ENCODE peak calls at places on chromosome 5, in six cellular contexts. V is Peyer's patch, Z is HepG2, T is A673, R is colonic mucosa, D is BJ. X is an unnamed sample.

GRCh38 chr5:141528401-141528984 is 39.6 kb downstream of the PCDHGC5 start:
- DNase-seq in D (no peak), R (peak; percentile 22), Z (no peak), V (no peak), T (no peak), X (no peak)

GRCh38 chr5:98110270-98110669 is 663.2 kb upstream of the RGMB start:
- DNase-seq in V (no peak), R (no peak), Z (no peak), D (peak; percentile 87), T (peak; percentile 22), X (peak; percentile 44)

GRCh38 chr5:121497176-121497575 is 354.5 kb upstream of the FTMT start:
- DNase-seq in Z (no peak), V (no peak), T (no peak), R (no peak), D (no peak), X (no peak)

GRCh38 chr5:116632890-116633289 is 58.3 kb upstream of the SEMA6A start:
- DNase-seq in V (no peak), Z (no peak), R (no peak), T (no peak), D (no peak), X (no peak)

GRCh38 chr5:131677115-131677514 is 42.1 kb upstream of the RAPGEF6 start:
- DNase-seq in V (no peak), T (no peak), D (no peak), R (no peak), Z (no peak), X (no peak)

GRCh38 chr5:96288845-96289185 is 144.2 kb downstream of the PCSK1 start:
- DNase-seq in R (no peak), V (no peak), D (no peak), Z (peak; percentile 68), T (peak; percentile 13), X (no peak)

GRCh38 chr5:72248352-72249032 is 71.5 kb downstream of the MRPS27 start:
- DNase-seq in R (peak; percentile 57), V (peak; percentile 47), D (peak; percentile 84), Z (no peak), T (peak; percentile 84), X (peak; percentile 67)

GRCh38 chr5:122846051-122846567 is 696 bp downstream of the SNX24 start:
- DNase-seq in V (no peak), R (no peak), T (no peak), Z (peak; percentile 84), D (no peak), X (no peak)

GRCh38 chr5:174625591-174626365 is 98.6 kb upstream of the MSX2 start:
- DNase-seq in R (no peak), V (no peak), D (no peak), T (no peak), Z (no peak), X (no peak)

GRCh38 chr5:44046581-44047327 is 342.5 kb downstream of the FGF10 start:
- DNase-seq in Z (no peak), V (no peak), D (no peak), R (peak; percentile 18), T (no peak), X (no peak)

GRCh38 chr5:123455095-123455494 is 31.9 kb upstream of the CEP120 start:
- DNase-seq in T (peak; percentile 78), R (no peak), D (no peak), Z (no peak), V (no peak), X (no peak)

GRCh38 chr5:66877843-66878242 is 281.6 kb downstream of the MAST4 start:
- DNase-seq in Z (no peak), T (no peak), V (no peak), R (no peak), D (no peak), X (no peak)

GRCh38 chr5:107661038-107661649 is 9.6 kb downstream of the EFNA5 start:
- DNase-seq in T (no peak), R (no peak), Z (no peak), D (no peak), V (no peak), X (no peak)

DNA sequence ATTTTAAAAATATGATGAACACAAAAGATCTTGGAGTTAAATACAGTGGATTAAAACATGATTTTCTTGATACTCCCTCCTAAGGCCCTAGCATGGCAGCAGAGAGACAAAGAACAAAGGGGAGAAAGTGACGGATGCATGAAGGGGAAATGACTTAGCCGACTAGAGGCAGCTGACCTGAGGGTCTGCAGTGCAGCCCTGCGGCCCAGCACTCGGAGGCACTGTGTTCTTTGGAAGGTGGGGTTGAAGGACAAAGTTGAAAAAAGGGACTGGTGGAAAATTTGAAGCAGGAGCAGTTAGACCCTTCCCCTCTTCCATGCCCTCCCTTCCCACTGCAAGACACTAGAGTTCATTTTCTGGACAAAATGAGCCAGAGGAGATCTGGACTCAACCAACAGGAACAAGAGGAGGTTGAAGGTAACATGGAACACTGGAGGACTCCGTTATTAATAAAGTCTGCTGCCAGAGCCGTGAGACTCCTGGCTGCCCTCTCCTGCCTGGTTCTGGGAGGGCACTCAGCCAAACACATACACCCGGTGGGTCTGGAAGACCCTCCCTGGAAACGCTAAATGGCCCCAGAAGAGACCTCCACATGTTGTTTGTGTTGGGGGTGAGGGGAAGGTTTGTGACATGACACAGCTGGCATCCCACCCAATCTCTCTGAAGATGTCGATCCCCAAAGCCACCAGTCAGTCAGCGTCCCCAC is 98.1 kb downstream of the JMY start:
- DNase-seq in T (no peak), D (no peak), V (no peak), R (no peak), Z (peak; percentile 10), X (no peak)
- TF ChIP-seq CTCF in T (peak; percentile 18), D (no peak), V (no peak), R (no peak), Z (peak; percentile 43), X (no peak)

DNA sequence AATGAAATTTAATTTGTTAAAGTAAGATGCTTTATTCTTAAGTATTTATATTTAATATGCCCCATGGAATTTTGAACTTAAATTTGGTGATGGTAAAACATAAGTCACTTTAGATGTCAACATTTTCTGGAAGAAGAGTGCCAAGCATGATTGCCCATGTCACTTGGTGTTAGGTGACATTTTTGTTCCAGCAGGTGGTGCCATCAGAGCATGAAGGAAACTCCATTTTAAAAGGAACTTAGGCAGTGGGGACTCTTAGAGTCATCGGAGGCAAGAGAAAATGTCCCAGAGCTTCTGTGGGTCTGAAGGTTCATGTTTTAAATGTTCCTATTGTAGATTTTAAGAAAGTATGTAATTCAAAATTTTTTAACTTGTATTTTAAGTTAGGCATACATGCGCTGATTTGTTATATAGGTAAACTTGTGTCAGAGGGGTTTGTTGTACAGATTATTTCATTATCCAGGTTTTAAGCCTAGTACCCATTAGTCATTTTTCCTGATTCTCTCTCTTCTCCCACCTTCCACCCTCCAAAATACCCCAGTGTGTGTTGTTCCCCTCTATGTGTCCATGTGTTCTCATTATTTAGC is 789.3 kb downstream of the SEMA5A start:
- DNase-seq in T (no peak), R (no peak), D (peak; percentile 10), V (peak; percentile 57), Z (no peak), X (no peak)
- TF ChIP-seq CTCF in T (no peak), R (peak; percentile 40), D (peak; percentile 66), V (no peak), Z (peak; percentile 14), X (peak; percentile 55)

GRCh38 chr5:100518377-100518776 is 16.8 kb upstream of the FAM174A start:
- DNase-seq in D (no peak), R (no peak), Z (no peak), T (no peak), V (no peak), X (no peak)

GRCh38 chr5:100520348-100520747 is 14.8 kb upstream of the FAM174A start:
- DNase-seq in Z (no peak), R (no peak), T (no peak), V (no peak), D (no peak), X (no peak)

GRCh38 chr5:100519075-100519474 is 16.1 kb upstream of the FAM174A start:
- DNase-seq in V (no peak), Z (no peak), D (no peak), R (no peak), T (no peak), X (no peak)

GRCh38 chr5:100516285-100516684 is 18.9 kb upstream of the FAM174A start:
- DNase-seq in R (no peak), D (no peak), Z (no peak), V (no peak), T (no peak), X (no peak)

GRCh38 chr5:100517301-100517974 is 17.7 kb upstream of the FAM174A start:
- DNase-seq in R (peak; percentile 34), Z (no peak), T (no peak), V (no peak), D (no peak), X (no peak)
- TF ChIP-seq CTCF in R (no peak), Z (no peak), T (no peak), V (no peak), D (no peak), X (no peak)

GRCh38 chr5:81854485-81854884 is 103.6 kb upstream of the SSBP2 start:
- DNase-seq in Z (no peak), T (peak; percentile 51), V (no peak), R (no peak), D (no peak), X (no peak)
- TF ChIP-seq CTCF in Z (no peak), T (peak; percentile 67), V (no peak), R (no peak), D (peak; percentile 15), X (no peak)

DNA sequence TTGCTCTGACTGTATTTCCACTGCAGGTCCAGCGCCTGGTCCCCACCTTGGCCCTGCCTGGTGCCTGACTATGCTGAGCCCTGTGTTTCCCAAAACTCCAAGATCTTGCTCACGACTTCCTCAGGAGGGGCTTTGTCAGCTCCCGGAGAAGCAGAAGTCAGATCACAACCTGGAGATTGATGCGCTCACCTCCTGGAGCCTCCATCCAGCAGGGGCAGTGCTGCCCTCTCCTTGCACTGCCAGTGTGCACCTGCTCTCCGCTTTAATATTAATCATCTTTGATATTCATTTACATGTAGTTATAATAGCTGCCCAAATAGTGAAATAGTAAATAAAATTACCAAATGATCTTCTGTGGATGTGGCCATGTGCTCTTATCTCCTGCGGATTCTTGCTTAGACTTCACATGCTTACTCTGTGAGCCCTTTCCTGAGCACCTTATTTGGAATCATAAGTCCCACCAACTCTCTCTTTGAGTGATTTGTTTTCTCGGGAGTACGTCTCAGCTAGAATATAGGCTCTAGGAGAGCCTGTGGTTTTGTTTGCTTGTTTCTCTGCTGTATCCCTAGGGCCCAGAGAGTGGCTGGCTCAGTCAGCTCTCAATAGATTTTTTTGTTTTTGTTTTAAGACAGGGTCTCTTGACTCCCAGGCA is 17.4 kb downstream of the MAML1 start:
- DNase-seq in V (peak; percentile 18), T (no peak), D (no peak), R (no peak), Z (no peak), X (no peak)
- TF ChIP-seq CTCF in V (no peak), T (no peak), D (no peak), R (no peak), Z (no peak), X (no peak)

DNA sequence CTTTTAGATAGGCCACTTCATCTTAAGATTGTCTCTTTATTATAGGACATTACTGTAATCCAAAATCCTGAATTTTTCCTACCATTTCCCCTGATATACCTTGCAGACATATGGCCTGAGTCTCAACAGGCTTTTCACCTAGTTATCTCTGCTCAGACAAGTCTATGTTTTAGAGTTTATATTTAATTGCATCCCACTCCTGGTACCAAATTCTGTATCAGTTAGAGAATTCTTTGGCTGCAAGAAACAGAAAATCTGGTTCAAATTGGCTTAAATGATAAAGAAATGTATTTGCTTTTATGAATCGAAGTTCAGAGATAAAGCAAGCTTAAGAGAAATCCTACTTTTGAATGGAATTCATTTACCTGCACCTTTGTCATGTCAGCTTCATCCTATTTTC is 102.2 kb upstream of the OSMR start:
- DNase-seq in Z (no peak), R (no peak), V (no peak), T (no peak), D (no peak), X (no peak)
- TF ChIP-seq CTCF in Z (no peak), R (no peak), V (no peak), T (no peak), D (no peak), X (no peak)